ENCODE peak calls at places on chromosomes 13 and 19, in seven cellular contexts. T is HL-60, C is mesothelial cell of epicardium, O is glutamatergic neuron, G is esophagus squamous epithelium, Q is PC-3, I is epithelial cell of proximal tubule. N is an unnamed sample.

GRCh38 chr19:46404039-46404883 is 9.1 kb downstream of the CCDC8 start:
- DNase-seq in O (peak; percentile 81), G (no peak), T (peak; percentile 33), C (no peak), Q (peak; percentile 37), I (no peak), N (peak; percentile 49)

GRCh38 chr13:75101997-75102720 is 379.8 kb downstream of the TBC1D4 start:
- DNase-seq in C (no peak), Q (peak; percentile 41), G (no peak), I (no peak), O (peak; percentile 20), T (no peak), N (no peak)

GRCh38 chr13:113998781-113999617 is 25.1 kb upstream of the C13orf46 start:
- DNase-seq in G (no peak), T (no peak), I (no peak), C (no peak), Q (no peak), O (peak; percentile 7), N (no peak)

GRCh38 chr13:21902709-21903098 is 231.8 kb downstream of the FGF9 start:
- DNase-seq in O (no peak), G (no peak), I (no peak), T (no peak), C (no peak), Q (no peak), N (no peak)

GRCh38 chr13:106233336-106233735 is 302.1 kb downstream of the EFNB2 start:
- DNase-seq in G (no peak), O (no peak), I (no peak), C (no peak), T (no peak), Q (no peak), N (no peak)

GRCh38 chr19:2064788-2065524 is 13.9 kb upstream of the MKNK2 start:
- DNase-seq in Q (no peak), C (no peak), I (no peak), G (no peak), T (no peak), O (peak; percentile 56), N (no peak)

GRCh38 chr13:111893071-111893606 is 173.8 kb upstream of the SOX1 start:
- DNase-seq in O (no peak), G (no peak), I (no peak), C (no peak), T (no peak), Q (no peak), N (peak; percentile 46)

GRCh38 chr19:11414544-11414943 is 4.6 kb downstream of the RGL3 start:
- DNase-seq in I (no peak), Q (no peak), G (no peak), C (no peak), O (no peak), T (no peak), N (no peak)

GRCh38 chr19:1619703-1620102 is 14.4 kb upstream of the UQCR11 start:
- DNase-seq in Q (no peak), I (no peak), O (no peak), G (no peak), T (no peak), C (no peak), N (no peak)

GRCh38 chr13:76991432-76991795 is 467 bp upstream of the CLN5 start:
- DNase-seq in T (no peak), I (no peak), C (no peak), Q (peak; percentile 18), O (no peak), G (peak; percentile 44), N (no peak)

GRCh38 chr13:31310781-31311180 is 111.0 kb downstream of the B3GLCT start:
- DNase-seq in T (no peak), O (no peak), Q (no peak), I (peak; percentile 12), C (no peak), G (no peak), N (no peak)

GRCh38 chr13:21322304-21322965 is 136.7 kb downstream of the ZDHHC20 start:
- DNase-seq in I (no peak), T (no peak), O (peak; percentile 57), G (no peak), Q (no peak), C (no peak), N (no peak)

GRCh38 chr19:31418055-31418454 is 68.8 kb upstream of the TSHZ3 start:
- DNase-seq in G (no peak), Q (no peak), T (no peak), C (no peak), I (no peak), O (no peak), N (no peak)

GRCh38 chr13:21395953-21396352 is 63.1 kb downstream of the ZDHHC20 start:
- DNase-seq in G (no peak), T (peak; percentile 32), O (no peak), Q (no peak), C (no peak), I (no peak), N (no peak)

GRCh38 chr13:92966341-92966740 is 260.3 kb upstream of the GPC6 start:
- DNase-seq in C (no peak), Q (no peak), T (no peak), G (no peak), O (no peak), I (no peak), N (no peak)

GRCh38 chr13:109271991-109272454 is 514.4 kb downstream of the IRS2 start:
- DNase-seq in O (no peak), I (no peak), T (no peak), Q (peak; percentile 49), G (no peak), C (no peak), N (no peak)

GRCh38 chr19:14198384-14199376 is 7.3 kb downstream of the ADGRL1 start:
- DNase-seq in Q (no peak), C (no peak), O (peak; percentile 32), T (peak; percentile 10), G (no peak), I (no peak), N (no peak)
- TF ChIP-seq CTCF in Q (peak; percentile 44), C (no peak), O (no peak), T (no peak), G (no peak), I (peak; percentile 23), N (no peak)

DNA sequence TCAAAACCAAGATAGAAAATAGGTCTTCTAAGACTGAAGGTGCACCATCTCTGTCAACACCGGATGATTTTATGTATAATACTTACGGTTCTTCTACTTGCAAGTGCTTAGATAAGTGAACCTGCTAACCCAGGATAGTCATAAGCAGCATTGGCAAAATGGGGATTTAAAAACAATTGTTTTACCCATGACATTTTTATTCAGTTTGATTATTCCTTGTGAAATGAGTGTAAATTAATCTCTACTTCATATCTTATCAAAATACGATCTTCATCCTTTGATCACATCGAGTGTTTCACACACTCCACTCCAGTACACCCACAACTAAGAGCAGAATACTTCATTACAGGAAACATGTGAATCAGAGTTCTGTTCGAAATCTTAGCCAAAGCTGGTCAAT is 23.0 kb upstream of the MTRF1 start:
- DNase-seq in I (no peak), T (no peak), Q (no peak), O (no peak), C (no peak), G (no peak), N (no peak)
- TF ChIP-seq CTCF in I (no peak), T (no peak), Q (no peak), O (no peak), C (no peak), G (no peak), N (no peak)

GRCh38 chr19:49533551-49534488 is 6.0 kb downstream of the RCN3 start:
- DNase-seq in O (peak; percentile 87), Q (peak; percentile 68), G (peak; percentile 28), T (peak; percentile 71), C (peak; percentile 67), I (no peak), N (peak; percentile 46)
- TF ChIP-seq CTCF in O (peak; percentile 63), Q (peak; percentile 51), G (no peak), T (no peak), C (no peak), I (no peak), N (peak; percentile 48)

DNA sequence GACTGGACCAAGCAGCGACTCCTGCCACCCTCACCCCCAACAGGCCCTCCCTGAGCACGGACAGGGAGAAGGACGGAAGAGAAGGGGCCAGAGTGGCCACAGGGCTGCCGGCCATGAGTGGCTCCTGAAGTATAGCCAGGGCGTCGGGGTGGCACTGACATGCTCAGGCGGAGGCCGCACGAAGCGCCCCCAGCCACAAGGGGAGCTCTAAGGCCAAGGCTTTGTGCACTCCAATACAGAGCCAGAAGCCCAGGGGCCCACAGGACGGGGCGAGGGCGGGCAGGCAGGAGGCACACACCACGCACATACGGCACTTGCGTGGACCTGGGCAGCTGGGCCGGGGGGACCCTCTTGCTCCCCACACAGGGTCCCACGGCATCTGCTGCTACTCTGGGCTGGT is 52.0 kb downstream of the KLF2 start:
- DNase-seq in O (peak; percentile 56), I (no peak), G (no peak), C (no peak), T (peak; percentile 33), Q (peak; percentile 31), N (no peak)
- TF ChIP-seq CTCF in O (peak; percentile 41), I (peak; percentile 43), G (no peak), C (no peak), T (peak; percentile 33), Q (peak; percentile 62), N (peak; percentile 56)

GRCh38 chr13:50167967-50168366 is 152.7 kb downstream of the KCNRG start:
- DNase-seq in I (no peak), G (no peak), C (no peak), Q (no peak), T (no peak), O (no peak), N (no peak)

GRCh38 chr13:50168803-50169202 is 153.6 kb downstream of the KCNRG start:
- DNase-seq in I (no peak), C (no peak), G (no peak), O (no peak), Q (no peak), T (no peak), N (no peak)

GRCh38 chr13:50167224-50167947 is 152.1 kb downstream of the KCNRG start:
- DNase-seq in O (no peak), C (no peak), Q (no peak), G (no peak), T (no peak), I (no peak), N (no peak)

GRCh38 chr13:50171585-50172282 is 156.5 kb downstream of the KCNRG start:
- DNase-seq in O (no peak), G (no peak), Q (no peak), T (no peak), C (no peak), I (no peak), N (no peak)

DNA sequence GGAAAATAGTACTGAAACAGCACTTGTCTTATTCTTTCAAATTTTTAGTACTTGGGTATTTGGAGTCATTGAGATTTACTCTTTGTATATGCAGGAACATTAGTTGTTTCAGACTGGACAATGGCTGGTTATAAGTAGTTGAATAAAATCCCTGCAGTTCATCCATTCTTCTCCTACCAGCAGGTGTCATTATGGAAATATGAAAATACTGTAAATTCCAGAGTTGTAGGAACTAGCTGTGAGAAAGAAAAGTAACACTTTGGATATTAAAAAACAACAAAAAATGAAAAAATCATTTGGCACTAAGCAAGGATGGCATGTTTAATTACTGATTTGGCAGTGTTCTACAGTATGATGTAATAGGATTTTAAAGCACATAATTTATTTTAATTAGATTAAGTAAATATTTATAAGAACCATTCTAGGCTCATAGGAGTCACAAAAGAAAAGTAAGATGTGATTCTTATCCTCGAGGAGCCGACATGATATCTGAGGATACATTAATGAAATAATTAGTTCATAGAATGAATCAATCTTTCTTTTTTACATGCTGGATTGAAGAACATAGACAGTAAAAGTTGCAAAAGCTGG is 155.3 kb downstream of the KCNRG start:
- DNase-seq in T (no peak), G (no peak), I (no peak), Q (peak; percentile 32), C (no peak), O (no peak), N (no peak)
- TF ChIP-seq CTCF in T (no peak), G (no peak), I (no peak), Q (peak; percentile 62), C (no peak), O (no peak), N (no peak)

N was measured in progenitor cell of endocrine pancreas.